ENCODE peak calls at places on chromosomes 11 and 22, in nine cellular contexts. One of them, this sample, is unnamed.

GRCh38 chr11:2399488-2400068 is 972 bp upstream of the TSSC4 start:
- DNase-seq in upper lobe of right lung: no peak
- DNase-seq in naive thymus-derived CD4-positive, alpha-beta T cell: peak; percentile 13
- DNase-seq in tibial nerve: no peak
- DNase-seq in body of pancreas: no peak
- DNase-seq in heart right ventricle: no peak
- DNase-seq in kidney: no peak
- DNase-seq in colonic mucosa: peak; percentile 43
- DNase-seq in tibial artery: no peak
- DNase-seq in this sample: no peak

GRCh38 chr22:48531108-48531507 is 1296.6 kb downstream of the BRD1 start:
- DNase-seq in heart right ventricle: no peak
- DNase-seq in body of pancreas: no peak
- DNase-seq in tibial nerve: no peak
- DNase-seq in upper lobe of right lung: no peak
- DNase-seq in colonic mucosa: no peak
- DNase-seq in tibial artery: no peak
- DNase-seq in naive thymus-derived CD4-positive, alpha-beta T cell: no peak
- DNase-seq in kidney: no peak
- DNase-seq in this sample: no peak

GRCh38 chr11:4184163-4184916 is 89.7 kb downstream of the RRM1 start:
- DNase-seq in body of pancreas: no peak
- DNase-seq in upper lobe of right lung: no peak
- DNase-seq in colonic mucosa: no peak
- DNase-seq in kidney: no peak
- DNase-seq in heart right ventricle: no peak
- DNase-seq in naive thymus-derived CD4-positive, alpha-beta T cell: no peak
- DNase-seq in tibial artery: no peak
- DNase-seq in tibial nerve: no peak
- DNase-seq in this sample: no peak

GRCh38 chr22:20781272-20781990 is 7.5 kb downstream of the SERPIND1 start:
- DNase-seq in heart right ventricle: no peak
- DNase-seq in upper lobe of right lung: no peak
- DNase-seq in naive thymus-derived CD4-positive, alpha-beta T cell: no peak
- DNase-seq in tibial artery: peak; percentile 60
- DNase-seq in body of pancreas: no peak
- DNase-seq in tibial nerve: no peak
- DNase-seq in colonic mucosa: no peak
- DNase-seq in kidney: no peak
- DNase-seq in this sample: no peak

GRCh38 chr11:109946322-109946846 is 146.8 kb upstream of the ZC3H12C start:
- DNase-seq in naive thymus-derived CD4-positive, alpha-beta T cell: no peak
- DNase-seq in tibial artery: peak; percentile 88
- DNase-seq in body of pancreas: peak; percentile 88
- DNase-seq in kidney: peak; percentile 88
- DNase-seq in heart right ventricle: peak; percentile 88
- DNase-seq in colonic mucosa: peak; percentile 90
- DNase-seq in tibial nerve: peak; percentile 81
- DNase-seq in upper lobe of right lung: peak; percentile 90
- DNase-seq in this sample: peak; percentile 46

GRCh38 chr11:10042699-10043098 is 251.3 kb downstream of the SBF2 start:
- DNase-seq in naive thymus-derived CD4-positive, alpha-beta T cell: no peak
- DNase-seq in tibial artery: no peak
- DNase-seq in heart right ventricle: no peak
- DNase-seq in tibial nerve: no peak
- DNase-seq in kidney: no peak
- DNase-seq in upper lobe of right lung: no peak
- DNase-seq in colonic mucosa: no peak
- DNase-seq in body of pancreas: no peak
- DNase-seq in this sample: no peak

GRCh38 chr22:46022881-46023512 is 46.0 kb upstream of the WNT7B start:
- DNase-seq in tibial artery: no peak
- DNase-seq in colonic mucosa: no peak
- DNase-seq in heart right ventricle: no peak
- DNase-seq in upper lobe of right lung: no peak
- DNase-seq in kidney: no peak
- DNase-seq in tibial nerve: no peak
- DNase-seq in body of pancreas: peak; percentile 5
- DNase-seq in naive thymus-derived CD4-positive, alpha-beta T cell: no peak
- DNase-seq in this sample: no peak

GRCh38 chr11:33622806-33623205 is 77.8 kb downstream of the C11orf91 start:
- DNase-seq in kidney: no peak
- DNase-seq in upper lobe of right lung: no peak
- DNase-seq in body of pancreas: no peak
- DNase-seq in tibial artery: no peak
- DNase-seq in heart right ventricle: no peak
- DNase-seq in tibial nerve: no peak
- DNase-seq in colonic mucosa: no peak
- DNase-seq in naive thymus-derived CD4-positive, alpha-beta T cell: no peak
- DNase-seq in this sample: no peak

GRCh38 chr11:66745356-66746235 is 16.6 kb upstream of the SPTBN2 start:
- DNase-seq in heart right ventricle: no peak
- DNase-seq in upper lobe of right lung: peak; percentile 77
- DNase-seq in tibial nerve: no peak
- DNase-seq in kidney: peak; percentile 79
- DNase-seq in tibial artery: no peak
- DNase-seq in colonic mucosa: peak; percentile 83
- DNase-seq in naive thymus-derived CD4-positive, alpha-beta T cell: no peak
- DNase-seq in body of pancreas: peak; percentile 49
- DNase-seq in this sample: peak; percentile 19

GRCh38 chr11:531826-532511 is 3.4 kb downstream of the HRAS start:
- DNase-seq in tibial artery: no peak
- DNase-seq in body of pancreas: no peak
- DNase-seq in upper lobe of right lung: peak; percentile 58
- DNase-seq in kidney: no peak
- DNase-seq in tibial nerve: no peak
- DNase-seq in colonic mucosa: no peak
- DNase-seq in heart right ventricle: no peak
- DNase-seq in naive thymus-derived CD4-positive, alpha-beta T cell: no peak
- DNase-seq in this sample: no peak

GRCh38 chr11:110797453-110797852 is 85.2 kb upstream of the ARHGAP20 start:
- DNase-seq in upper lobe of right lung: no peak
- DNase-seq in heart right ventricle: no peak
- DNase-seq in naive thymus-derived CD4-positive, alpha-beta T cell: no peak
- DNase-seq in kidney: no peak
- DNase-seq in body of pancreas: no peak
- DNase-seq in tibial artery: no peak
- DNase-seq in colonic mucosa: no peak
- DNase-seq in tibial nerve: no peak
- DNase-seq in this sample: no peak

GRCh38 chr22:50340157-50340879 is 2.8 kb upstream of the PPP6R2 start:
- DNase-seq in tibial nerve: no peak
- DNase-seq in naive thymus-derived CD4-positive, alpha-beta T cell: no peak
- DNase-seq in body of pancreas: no peak
- DNase-seq in upper lobe of right lung: no peak
- DNase-seq in heart right ventricle: no peak
- DNase-seq in tibial artery: no peak
- DNase-seq in colonic mucosa: no peak
- DNase-seq in kidney: no peak
- DNase-seq in this sample: no peak

GRCh38 chr22:37207981-37208380 is 4.3 kb downstream of the SSTR3 start:
- DNase-seq in heart right ventricle: no peak
- DNase-seq in body of pancreas: no peak
- DNase-seq in kidney: no peak
- DNase-seq in colonic mucosa: no peak
- DNase-seq in upper lobe of right lung: no peak
- DNase-seq in tibial nerve: no peak
- DNase-seq in naive thymus-derived CD4-positive, alpha-beta T cell: peak; percentile 60
- DNase-seq in tibial artery: peak; percentile 53
- DNase-seq in this sample: peak; percentile 43

GRCh38 chr11:122724520-122724919 is 69.0 kb downstream of the UBASH3B start:
- DNase-seq in upper lobe of right lung: no peak
- DNase-seq in naive thymus-derived CD4-positive, alpha-beta T cell: no peak
- DNase-seq in body of pancreas: no peak
- DNase-seq in tibial nerve: no peak
- DNase-seq in colonic mucosa: no peak
- DNase-seq in heart right ventricle: no peak
- DNase-seq in kidney: no peak
- DNase-seq in tibial artery: no peak
- DNase-seq in this sample: no peak

GRCh38 chr11:67457453-67457852 is 2.3 kb downstream of the CABP4 start:
- DNase-seq in heart right ventricle: no peak
- DNase-seq in body of pancreas: no peak
- DNase-seq in colonic mucosa: no peak
- DNase-seq in tibial nerve: no peak
- DNase-seq in tibial artery: no peak
- DNase-seq in kidney: no peak
- DNase-seq in upper lobe of right lung: no peak
- DNase-seq in naive thymus-derived CD4-positive, alpha-beta T cell: no peak
- DNase-seq in this sample: no peak

GRCh38 chr11:102426000-102426399 is 26.6 kb downstream of the TMEM123 start:
- DNase-seq in heart right ventricle: no peak
- DNase-seq in kidney: no peak
- DNase-seq in colonic mucosa: no peak
- DNase-seq in naive thymus-derived CD4-positive, alpha-beta T cell: no peak
- DNase-seq in upper lobe of right lung: no peak
- DNase-seq in tibial artery: no peak
- DNase-seq in tibial nerve: no peak
- DNase-seq in body of pancreas: no peak
- DNase-seq in this sample: no peak

GRCh38 chr22:43088616-43088978 is 594 bp downstream of the TTLL1 start:
- DNase-seq in kidney: no peak
- DNase-seq in colonic mucosa: no peak
- DNase-seq in naive thymus-derived CD4-positive, alpha-beta T cell: no peak
- DNase-seq in heart right ventricle: no peak
- DNase-seq in tibial nerve: no peak
- DNase-seq in body of pancreas: no peak
- DNase-seq in tibial artery: no peak
- DNase-seq in upper lobe of right lung: no peak
- DNase-seq in this sample: no peak

GRCh38 chr11:128697645-128698174 is 3.8 kb downstream of the FLI1 start:
- DNase-seq in body of pancreas: no peak
- DNase-seq in heart right ventricle: no peak
- DNase-seq in tibial nerve: no peak
- DNase-seq in kidney: no peak
- DNase-seq in upper lobe of right lung: no peak
- DNase-seq in tibial artery: no peak
- DNase-seq in naive thymus-derived CD4-positive, alpha-beta T cell: no peak
- DNase-seq in colonic mucosa: no peak
- DNase-seq in this sample: no peak

GRCh38 chr22:29457730-29458129 is 19.3 kb downstream of the RFPL1 start:
- DNase-seq in colonic mucosa: peak; percentile 24
- DNase-seq in naive thymus-derived CD4-positive, alpha-beta T cell: no peak
- DNase-seq in tibial nerve: no peak
- DNase-seq in body of pancreas: no peak
- DNase-seq in kidney: no peak
- DNase-seq in upper lobe of right lung: no peak
- DNase-seq in tibial artery: peak; percentile 32
- DNase-seq in heart right ventricle: no peak
- DNase-seq in this sample: no peak

GRCh38 chr11:119478711-119479285 is 55.8 kb upstream of the THY1 start:
- DNase-seq in tibial nerve: no peak
- DNase-seq in body of pancreas: peak; percentile 7
- DNase-seq in heart right ventricle: no peak
- DNase-seq in colonic mucosa: no peak
- DNase-seq in tibial artery: peak; percentile 40
- DNase-seq in upper lobe of right lung: no peak
- DNase-seq in naive thymus-derived CD4-positive, alpha-beta T cell: no peak
- DNase-seq in kidney: no peak
- DNase-seq in this sample: no peak

GRCh38 chr11:14445542-14446530 is 53.8 kb downstream of the COPB1 start:
- DNase-seq in colonic mucosa: no peak
- DNase-seq in kidney: no peak
- DNase-seq in upper lobe of right lung: no peak
- DNase-seq in tibial nerve: no peak
- DNase-seq in naive thymus-derived CD4-positive, alpha-beta T cell: no peak
- DNase-seq in tibial artery: no peak
- DNase-seq in body of pancreas: no peak
- DNase-seq in heart right ventricle: no peak
- DNase-seq in this sample: no peak

DNA sequence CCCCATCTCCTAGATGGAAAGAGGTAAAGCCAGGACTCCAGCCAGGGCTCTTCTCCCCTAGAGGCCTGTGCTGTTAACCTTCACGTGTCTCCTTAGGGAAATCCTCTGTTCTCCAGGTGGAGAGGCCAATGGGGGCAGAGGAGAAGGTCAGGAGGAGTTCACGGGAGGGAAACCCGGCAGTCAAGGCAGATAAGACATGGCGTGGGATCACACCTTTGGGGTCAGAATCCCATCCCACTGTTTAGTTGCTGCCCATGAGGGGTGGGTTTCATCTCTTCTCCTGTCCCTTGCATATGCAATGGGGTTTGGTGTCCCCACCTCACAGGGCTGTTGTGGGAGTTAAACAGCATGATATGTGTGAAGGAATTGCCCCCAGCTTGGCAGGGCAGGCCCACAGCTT is 469.7 kb downstream of the TBC1D22A start:
- DNase-seq in naive thymus-derived CD4-positive, alpha-beta T cell: no peak
- DNase-seq in upper lobe of right lung: no peak
- DNase-seq in body of pancreas: no peak
- DNase-seq in tibial artery: no peak
- DNase-seq in colonic mucosa: no peak
- DNase-seq in tibial nerve: no peak
- DNase-seq in heart right ventricle: no peak
- DNase-seq in kidney: no peak
- DNase-seq in this sample: no peak
- H3K9me3 ChIP-seq in naive thymus-derived CD4-positive, alpha-beta T cell: no peaks in the 10 kb centered on the region
- H3K9me3 ChIP-seq in upper lobe of right lung: peaks cover 5% of the 10 kb centered on the region
- H3K9me3 ChIP-seq in body of pancreas: no peaks in the 10 kb centered on the region
- H3K9me3 ChIP-seq in tibial artery: peaks cover 3% of the 10 kb centered on the region
- H3K9me3 ChIP-seq in colonic mucosa: no peaks in the 10 kb centered on the region
- H3K9me3 ChIP-seq in tibial nerve: no peaks in the 10 kb centered on the region
- H3K9me3 ChIP-seq in heart right ventricle: peaks cover 26% of the 10 kb centered on the region
- H3K9me3 ChIP-seq in kidney: peaks cover 6% of the 10 kb centered on the region
- H3K9me3 ChIP-seq in this sample: no peaks in the 10 kb centered on the region

GRCh38 chr11:132414451-132414850 is 1044.0 kb downstream of the NTM start:
- DNase-seq in body of pancreas: no peak
- DNase-seq in heart right ventricle: no peak
- DNase-seq in naive thymus-derived CD4-positive, alpha-beta T cell: no peak
- DNase-seq in upper lobe of right lung: no peak
- DNase-seq in colonic mucosa: no peak
- DNase-seq in tibial nerve: no peak
- DNase-seq in kidney: no peak
- DNase-seq in tibial artery: no peak
- DNase-seq in this sample: no peak
- H3K9me3 ChIP-seq in body of pancreas: no peaks in the 10 kb centered on the region
- H3K9me3 ChIP-seq in heart right ventricle: no peaks in the 10 kb centered on the region
- H3K9me3 ChIP-seq in naive thymus-derived CD4-positive, alpha-beta T cell: no peaks in the 10 kb centered on the region
- H3K9me3 ChIP-seq in upper lobe of right lung: no peaks in the 10 kb centered on the region
- H3K9me3 ChIP-seq in colonic mucosa: no peaks in the 10 kb centered on the region
- H3K9me3 ChIP-seq in tibial nerve: no peaks in the 10 kb centered on the region
- H3K9me3 ChIP-seq in kidney: no peaks in the 10 kb centered on the region
- H3K9me3 ChIP-seq in tibial artery: no peaks in the 10 kb centered on the region
- H3K9me3 ChIP-seq in this sample: no peaks in the 10 kb centered on the region

GRCh38 chr11:42410251-42410956 is 901.4 kb upstream of the API5 start:
- DNase-seq in body of pancreas: no peak
- DNase-seq in tibial artery: no peak
- DNase-seq in colonic mucosa: no peak
- DNase-seq in upper lobe of right lung: no peak
- DNase-seq in kidney: no peak
- DNase-seq in heart right ventricle: no peak
- DNase-seq in tibial nerve: no peak
- DNase-seq in naive thymus-derived CD4-positive, alpha-beta T cell: no peak
- DNase-seq in this sample: no peak

GRCh38 chr11:42407379-42407778 is 904.4 kb upstream of the API5 start:
- DNase-seq in body of pancreas: no peak
- DNase-seq in tibial nerve: no peak
- DNase-seq in heart right ventricle: no peak
- DNase-seq in colonic mucosa: no peak
- DNase-seq in kidney: no peak
- DNase-seq in tibial artery: no peak
- DNase-seq in naive thymus-derived CD4-positive, alpha-beta T cell: no peak
- DNase-seq in upper lobe of right lung: no peak
- DNase-seq in this sample: no peak
- H3K9me3 ChIP-seq in body of pancreas: no peaks in the 10 kb centered on the region
- H3K9me3 ChIP-seq in tibial nerve: no peaks in the 10 kb centered on the region
- H3K9me3 ChIP-seq in heart right ventricle: no peaks in the 10 kb centered on the region
- H3K9me3 ChIP-seq in colonic mucosa: no peaks in the 10 kb centered on the region
- H3K9me3 ChIP-seq in kidney: no peaks in the 10 kb centered on the region
- H3K9me3 ChIP-seq in tibial artery: no peaks in the 10 kb centered on the region
- H3K9me3 ChIP-seq in naive thymus-derived CD4-positive, alpha-beta T cell: no peaks in the 10 kb centered on the region
- H3K9me3 ChIP-seq in upper lobe of right lung: no peaks in the 10 kb centered on the region
- H3K9me3 ChIP-seq in this sample: no peaks in the 10 kb centered on the region

GRCh38 chr22:27868738-27869282 is 50.2 kb downstream of the PITPNB start:
- DNase-seq in colonic mucosa: no peak
- DNase-seq in body of pancreas: no peak
- DNase-seq in tibial nerve: no peak
- DNase-seq in upper lobe of right lung: no peak
- DNase-seq in tibial artery: no peak
- DNase-seq in naive thymus-derived CD4-positive, alpha-beta T cell: no peak
- DNase-seq in kidney: no peak
- DNase-seq in heart right ventricle: no peak
- DNase-seq in this sample: no peak
- H3K9me3 ChIP-seq in colonic mucosa: no peaks in the 10 kb centered on the region
- H3K9me3 ChIP-seq in body of pancreas: no peaks in the 10 kb centered on the region
- H3K9me3 ChIP-seq in tibial nerve: no peaks in the 10 kb centered on the region
- H3K9me3 ChIP-seq in upper lobe of right lung: no peaks in the 10 kb centered on the region
- H3K9me3 ChIP-seq in tibial artery: no peaks in the 10 kb centered on the region
- H3K9me3 ChIP-seq in naive thymus-derived CD4-positive, alpha-beta T cell: no peaks in the 10 kb centered on the region
- H3K9me3 ChIP-seq in kidney: no peaks in the 10 kb centered on the region
- H3K9me3 ChIP-seq in heart right ventricle: peaks cover 5% of the 10 kb centered on the region
- H3K9me3 ChIP-seq in this sample: no peaks in the 10 kb centered on the region

This sample was measured in CD8-positive, alpha-beta memory T cell.